ENCODE peak calls at places on chromosomes 16 and 17, in seven cellular contexts. F, I, L, M, Y, U and G are unnamed samples.
A peak's percentile ranks its signal among the peaks of the same experiment; 100 is the strongest.

GRCh38 chr17:45241315-45242011 is 19.8 kb downstream of the FMNL1 start:
- DNase-seq in F (no peak), I (peak; percentile 47), L (peak; percentile 81), M (no peak), Y (no peak), U (no peak), G (no peak)

GRCh38 chr17:45743626-45744326 is 40.3 kb upstream of the CRHR1 start:
- DNase-seq in F (no peak), I (no peak), L (no peak), M (no peak), Y (no peak), U (no peak), G (no peak)

GRCh38 chr17:27038676-27039075 is 255.2 kb upstream of the WSB1 start:
- DNase-seq in F (no peak), I (no peak), L (no peak), M (no peak), Y (no peak), U (peak; percentile 38), G (no peak)

GRCh38 chr17:47775181-47775580 is 42.1 kb downstream of the TBX21 start:
- DNase-seq in F (no peak), I (no peak), L (no peak), M (no peak), Y (no peak), U (no peak), G (no peak)

GRCh38 chr17:35841505-35841904 is 27.2 kb downstream of the HEATR9 start:
- DNase-seq in F (peak; percentile 32), I (no peak), L (no peak), M (no peak), Y (no peak), U (peak; percentile 27), G (peak; percentile 93)

GRCh38 chr16:6956511-6956910 is 376.1 kb upstream of the RBFOX1 start:
- DNase-seq in F (no peak), I (no peak), L (no peak), M (no peak), Y (no peak), U (no peak), G (no peak)

GRCh38 chr16:47958726-47959125 is 197.1 kb downstream of the ABCC12 start:
- DNase-seq in F (no peak), I (no peak), L (no peak), M (no peak), Y (no peak), U (no peak), G (no peak)

GRCh38 chr17:80426671-80427326 is 11.8 kb downstream of the ENDOV start:
- DNase-seq in F (peak; percentile 63), I (peak; percentile 92), L (peak; percentile 66), M (peak; percentile 94), Y (peak; percentile 69), U (peak; percentile 72), G (peak; percentile 31)

GRCh38 chr16:58201163-58201562 is 3.3 kb upstream of the CSNK2A2 start:
- DNase-seq in F (no peak), I (no peak), L (no peak), M (no peak), Y (no peak), U (no peak), G (no peak)

GRCh38 chr16:68823401-68823800 is 19.9 kb upstream of the TANGO6 start:
- DNase-seq in F (peak; percentile 88), I (no peak), L (no peak), M (peak; percentile 90), Y (no peak), U (peak; percentile 87), G (peak; percentile 85)

GRCh38 chr17:76461765-76462555 is 5.4 kb upstream of the AANAT start:
- DNase-seq in F (peak; percentile 47), I (no peak), L (no peak), M (peak; percentile 40), Y (no peak), U (no peak), G (peak; percentile 39)

GRCh38 chr16:59111280-59111679 is 377.2 kb upstream of the GOT2 start:
- DNase-seq in F (no peak), I (no peak), L (no peak), M (no peak), Y (no peak), U (no peak), G (no peak)

GRCh38 chr16:64122177-64122576 is 999.7 kb downstream of the CDH11 start:
- DNase-seq in F (no peak), I (no peak), L (no peak), M (no peak), Y (no peak), U (no peak), G (peak; percentile 18)

GRCh38 chr17:8726951-8727555 is 17.6 kb downstream of the CCDC42 start:
- DNase-seq in F (peak; percentile 40), I (no peak), L (no peak), M (no peak), Y (no peak), U (no peak), G (peak; percentile 92)

GRCh38 chr16:19196871-19197270 is 28.8 kb downstream of the SYT17 start:
- DNase-seq in F (no peak), I (no peak), L (peak; percentile 49), M (no peak), Y (no peak), U (no peak), G (no peak)

GRCh38 chr17:3415610-3416009 is 4.4 kb downstream of the OR3A3 start:
- DNase-seq in F (no peak), I (no peak), L (no peak), M (no peak), Y (no peak), U (no peak), G (no peak)

GRCh38 chr17:7843536-7844291 is 9.7 kb downstream of the KDM6B start:
- DNase-seq in F (peak; percentile 92), I (peak; percentile 83), L (peak; percentile 79), M (peak; percentile 78), Y (peak; percentile 81), U (peak; percentile 87), G (peak; percentile 87)

GRCh38 chr16:84751241-84751640 is 51.4 kb downstream of the USP10 start:
- DNase-seq in F (no peak), I (no peak), L (no peak), M (no peak), Y (no peak), U (no peak), G (no peak)

GRCh38 chr16:15950167-15950854 is 895 bp downstream of the ABCC1 start:
- DNase-seq in F (peak; percentile 57), I (peak; percentile 10), L (no peak), M (peak; percentile 56), Y (peak; percentile 44), U (peak; percentile 43), G (peak; percentile 52)

GRCh38 chr16:1551166-1551565 is 17.7 kb downstream of the TMEM204 start:
- DNase-seq in F (no peak), I (no peak), L (no peak), M (no peak), Y (no peak), U (no peak), G (no peak)